ENCODE peak calls at places on chromosomes 3 and 15, in six cellular contexts. Q is IMR-90, Y is adrenal gland, F is OCI-LY7, X is neural progenitor cell, K is heart left ventricle. H is an unnamed sample.

GRCh38 chr3:167110906-167111305 is 269.2 kb downstream of the ZBBX start:
- DNase-seq in Q (no peak), Y (no peak), F (no peak), X (peak; percentile 11), K (no peak), H (no peak)

GRCh38 chr3:123930426-123930825 is 30.6 kb downstream of the CCDC14 start:
- DNase-seq in Q (no peak), Y (no peak), F (no peak), X (no peak), K (no peak), H (no peak)

GRCh38 chr15:99452728-99453643 is 112.8 kb upstream of the MEF2A start:
- DNase-seq in Q (peak; percentile 18), Y (peak; percentile 94), F (no peak), X (no peak), K (peak; percentile 96), H (peak; percentile 97)

GRCh38 chr3:156764761-156765160 is 61.4 kb upstream of the LEKR1 start:
- DNase-seq in Q (peak; percentile 29), Y (no peak), F (no peak), X (no peak), K (no peak), H (no peak)

GRCh38 chr3:181715601-181716340 is 4.0 kb downstream of the SOX2 start:
- DNase-seq in Q (no peak), Y (no peak), F (peak; percentile 41), X (peak; percentile 91), K (no peak), H (no peak)

GRCh38 chr15:82263350-82263749 is 732 bp downstream of the SAXO2 start:
- DNase-seq in Q (no peak), Y (no peak), F (no peak), X (peak; percentile 16), K (no peak), H (no peak)

GRCh38 chr3:134336587-134336986 is 37.7 kb downstream of the AMOTL2 start:
- DNase-seq in Q (peak; percentile 75), Y (no peak), F (no peak), X (no peak), K (peak; percentile 36), H (no peak)

GRCh38 chr3:53198256-53198977 is 37.4 kb downstream of the PRKCD start:
- DNase-seq in Q (no peak), Y (no peak), F (peak; percentile 48), X (peak; percentile 46), K (no peak), H (no peak)

GRCh38 chr3:37992271-37993066 is 1.9 kb downstream of the VILL start:
- DNase-seq in Q (no peak), Y (no peak), F (no peak), X (no peak), K (peak; percentile 4), H (no peak)

GRCh38 chr3:112582242-112582874 is 20.5 kb downstream of the SLC35A5 start:
- DNase-seq in Q (peak; percentile 80), Y (no peak), F (peak; percentile 36), X (peak; percentile 45), K (no peak), H (no peak)

GRCh38 chr3:188061133-188061532 is 92.8 kb upstream of the LPP start:
- DNase-seq in Q (peak; percentile 64), Y (no peak), F (peak; percentile 75), X (no peak), K (no peak), H (no peak)

GRCh38 chr3:64240445-64240844 is 15.2 kb upstream of the PRICKLE2 start:
- DNase-seq in Q (no peak), Y (no peak), F (no peak), X (no peak), K (no peak), H (no peak)

GRCh38 chr15:58355352-58355964 is 76.3 kb upstream of the LIPC start:
- DNase-seq in Q (no peak), Y (no peak), F (peak; percentile 76), X (no peak), K (no peak), H (no peak)

GRCh38 chr15:62419206-62419605 is 254.1 kb upstream of the C2CD4B start:
- DNase-seq in Q (no peak), Y (no peak), F (no peak), X (no peak), K (no peak), H (no peak)

GRCh38 chr15:39720721-39721611 is 61.7 kb downstream of the FSIP1 start:
- DNase-seq in Q (peak; percentile 69), Y (no peak), F (no peak), X (no peak), K (no peak), H (no peak)

GRCh38 chr15:70974004-70974832 is 81.6 kb downstream of the LRRC49 start:
- DNase-seq in Q (peak; percentile 83), Y (no peak), F (peak; percentile 7), X (peak; percentile 9), K (no peak), H (no peak)

GRCh38 chr3:112143251-112143650 is 10.2 kb upstream of the GCSAM start:
- DNase-seq in Q (no peak), Y (no peak), F (no peak), X (no peak), K (no peak), H (no peak)

GRCh38 chr15:82540984-82541431 is 751 bp upstream of the RPS17 start:
- DNase-seq in Q (peak; percentile 38), Y (no peak), F (no peak), X (peak; percentile 33), K (no peak), H (no peak)

GRCh38 chr3:151282921-151283320 is 4.6 kb upstream of the P2RY14 start:
- DNase-seq in Q (peak; percentile 83), Y (no peak), F (peak; percentile 60), X (peak; percentile 36), K (no peak), H (no peak)

GRCh38 chr3:66938338-66938963 is 59.7 kb upstream of the KBTBD8 start:
- DNase-seq in Q (peak; percentile 67), Y (peak; percentile 70), F (peak; percentile 73), X (peak; percentile 85), K (no peak), H (no peak)

GRCh38 chr15:34984884-34985630 is 3.0 kb downstream of the ZNF770 start:
- DNase-seq in Q (peak; percentile 22), Y (no peak), F (no peak), X (no peak), K (no peak), H (no peak)

GRCh38 chr3:74546426-74546825 is 68.0 kb downstream of the CNTN3 start:
- DNase-seq in Q (peak; percentile 30), Y (no peak), F (no peak), X (no peak), K (no peak), H (no peak)

DNA sequence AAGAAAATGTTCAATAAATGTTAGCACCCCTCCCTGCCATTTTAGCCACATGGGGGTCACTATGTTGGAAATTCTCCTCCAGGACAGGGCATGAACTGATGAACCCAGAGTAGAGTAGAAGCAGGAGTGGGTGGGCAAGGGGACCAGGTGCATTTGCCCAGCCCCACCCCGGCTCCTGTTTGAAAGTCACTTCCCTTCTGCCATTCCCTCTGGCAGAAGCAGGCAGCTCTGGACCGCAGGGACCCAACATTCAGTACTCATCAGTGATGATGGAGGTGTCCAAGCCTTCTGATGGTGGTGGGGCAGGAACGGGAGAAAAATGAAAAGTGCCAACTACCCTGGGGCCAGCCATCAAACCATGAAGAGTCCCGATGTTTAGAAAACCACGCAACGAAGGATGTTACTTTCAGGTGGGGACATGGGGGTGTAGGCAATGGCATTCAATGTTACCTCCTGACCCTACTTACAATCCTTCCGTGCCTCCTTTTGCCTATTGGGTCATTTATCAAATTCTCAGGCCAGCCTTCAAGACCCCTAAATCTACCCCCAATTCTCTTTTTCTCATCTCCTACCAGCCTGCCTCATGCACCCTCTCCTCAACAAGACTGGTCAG is 17.2 kb downstream of the UBAP1L start:
- DNase-seq in Q (no peak), Y (peak; percentile 27), F (no peak), X (no peak), K (no peak), H (no peak)
- H3K4me1 ChIP-seq in Q (peaks cover 2% of the 10 kb centered on the region), Y (peaks cover 11% of the 10 kb centered on the region), F (no peaks in the 10 kb centered on the region), X (no peaks in the 10 kb centered on the region), K (peaks cover 10% of the 10 kb centered on the region), H (no peaks in the 10 kb centered on the region)

DNA sequence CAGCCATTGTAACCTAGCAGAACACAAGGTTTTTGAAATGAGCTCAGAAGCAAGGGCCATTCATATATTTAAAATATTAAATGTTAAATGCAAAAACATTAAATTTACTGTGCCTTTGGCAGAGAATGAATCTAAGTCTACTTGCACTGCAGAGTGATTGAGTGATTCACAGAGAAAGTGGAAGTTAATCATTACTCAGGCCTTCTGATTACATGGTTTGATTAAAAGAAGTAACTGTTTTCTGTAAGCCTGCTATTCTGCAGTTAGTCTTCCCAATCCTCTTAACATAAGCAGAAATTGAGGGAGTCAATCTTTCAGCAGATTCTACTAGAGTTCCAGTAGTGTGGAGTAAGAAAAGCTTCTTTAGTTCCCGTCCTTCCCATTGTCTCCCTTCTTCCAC is 1.5 kb downstream of the NLGN1 start:
- DNase-seq in Q (no peak), Y (no peak), F (no peak), X (peak; percentile 18), K (no peak), H (no peak)
- H3K27ac ChIP-seq in Q (no peak overlapping the region), Y (no peak overlapping the region), F (no peak overlapping the region), X (peak overlapping the region; percentile 61), K (no peak overlapping the region), H (no peak overlapping the region)

GRCh38 chr15:90379263-90379662 is 8.8 kb upstream of the IQGAP1 start:
- DNase-seq in Q (no peak), Y (peak; percentile 31), F (no peak), X (no peak), K (no peak), H (no peak)

GRCh38 chr15:90381515-90381914 is 6.5 kb upstream of the IQGAP1 start:
- DNase-seq in Q (no peak), Y (no peak), F (no peak), X (no peak), K (no peak), H (no peak)

GRCh38 chr15:90382305-90382704 is 5.7 kb upstream of the IQGAP1 start:
- DNase-seq in Q (no peak), Y (no peak), F (no peak), X (no peak), K (no peak), H (no peak)

GRCh38 chr15:90375071-90375470 is 13.0 kb upstream of the IQGAP1 start:
- DNase-seq in Q (no peak), Y (no peak), F (no peak), X (no peak), K (no peak), H (no peak)

DNA sequence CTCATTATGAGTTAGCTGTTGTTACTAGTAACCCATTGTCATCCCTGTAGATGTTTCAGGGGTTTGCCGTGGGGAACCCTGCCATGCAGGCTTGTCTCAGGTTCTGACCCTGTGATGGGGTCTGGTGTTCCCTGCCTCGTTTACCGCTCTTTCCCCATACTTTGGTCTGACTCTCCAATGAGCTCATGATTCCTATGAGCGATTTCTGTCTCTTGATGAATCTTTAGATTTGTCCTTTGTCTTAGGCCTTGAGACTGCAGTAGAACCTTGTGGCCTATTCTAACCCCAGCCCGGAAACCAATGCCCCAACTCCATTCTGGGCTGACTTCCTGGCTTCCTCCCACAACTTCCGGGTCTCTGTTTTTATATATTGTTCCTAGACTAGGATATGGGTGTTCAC is 11.3 kb upstream of the IQGAP1 start:
- DNase-seq in Q (no peak), Y (peak; percentile 45), F (peak; percentile 33), X (no peak), K (no peak), H (no peak)
- H3K9me3 ChIP-seq in Q (peaks cover 8% of the 10 kb centered on the region), Y (peaks cover 6% of the 10 kb centered on the region), F (peaks cover 35% of the 10 kb centered on the region), X (no peaks in the 10 kb centered on the region), K (peaks cover 3% of the 10 kb centered on the region), H (peaks cover 2% of the 10 kb centered on the region)

DNA sequence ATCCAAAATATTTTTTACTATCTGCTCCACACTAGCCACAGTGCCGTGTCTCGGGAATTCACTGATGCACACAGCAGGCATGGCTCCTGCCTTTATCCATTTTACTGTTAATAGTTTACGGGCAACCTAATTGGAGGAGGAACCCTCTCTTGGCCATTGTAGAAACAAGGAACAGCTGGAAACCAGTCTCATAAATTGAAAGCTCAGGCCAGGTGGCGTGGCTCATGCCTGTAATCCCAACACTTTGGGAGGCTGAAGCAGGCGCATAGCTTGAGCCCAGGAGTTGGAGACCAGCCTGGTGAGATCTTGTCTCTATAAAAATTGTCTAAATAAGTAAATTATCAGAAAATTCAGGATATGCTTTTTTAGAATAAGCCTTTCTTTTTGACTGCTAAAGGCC is 39.0 kb downstream of the IL5RA start:
- DNase-seq in Q (no peak), Y (no peak), F (no peak), X (peak; percentile 34), K (no peak), H (no peak)
- H3K4me1 ChIP-seq in Q (no peaks in the 10 kb centered on the region), Y (no peaks in the 10 kb centered on the region), F (no peaks in the 10 kb centered on the region), X (no peaks in the 10 kb centered on the region), K (no peaks in the 10 kb centered on the region), H (no peaks in the 10 kb centered on the region)

H was measured in aorta.